ENCODE peak calls at places on chromosomes 3 and 15, in four cellular contexts. S, Q, V and G are unnamed samples.

GRCh38 chr3:150076443-150076842 is 105.7 kb upstream of the PFN2 start:
- DNase-seq in S (no peak), Q (no peak), V (no peak), G (no peak)

GRCh38 chr3:141659821-141660597 is 78.1 kb upstream of the RNF7 start:
- DNase-seq in V (no peak), Q (no peak), S (peak; percentile 38), G (peak; percentile 65)

GRCh38 chr3:62370112-62371031 is 3.0 kb downstream of the FEZF2 start:
- DNase-seq in S (no peak), V (no peak), Q (no peak), G (no peak)

GRCh38 chr15:87123676-87124382 is 1044.2 kb downstream of the AGBL1 start:
- DNase-seq in S (no peak), V (no peak), Q (no peak), G (no peak)

GRCh38 chr3:37256447-37256846 is 82.1 kb upstream of the LRRFIP2 start:
- DNase-seq in S (peak; percentile 45), V (no peak), Q (peak; percentile 17), G (peak; percentile 20)

GRCh38 chr15:36161781-36162212 is 417.6 kb upstream of the CDIN1 start:
- DNase-seq in Q (no peak), S (no peak), V (no peak), G (no peak)

GRCh38 chr15:93072011-93072410 is 17.0 kb downstream of the RGMA start:
- DNase-seq in Q (no peak), S (no peak), V (no peak), G (peak; percentile 42)

GRCh38 chr15:40412095-40412759 is 6.6 kb downstream of the IVD start:
- DNase-seq in S (no peak), Q (peak; percentile 58), V (no peak), G (no peak)

GRCh38 chr3:185215873-185216586 is 37.8 kb downstream of the EHHADH start:
- DNase-seq in V (no peak), Q (peak; percentile 14), S (no peak), G (no peak)

GRCh38 chr15:64150236-64150578 is 1.3 kb upstream of the SNX22 start:
- DNase-seq in S (no peak), V (no peak), Q (no peak), G (no peak)

GRCh38 chr3:45943207-45943846 is at the start of gene CXCR6:
- DNase-seq in S (no peak), Q (no peak), V (no peak), G (no peak)

GRCh38 chr15:64783796-64784195 is 8.4 kb upstream of the RBPMS2 start:
- DNase-seq in Q (no peak), V (no peak), S (no peak), G (no peak)

GRCh38 chr3:69959581-69959980 is 40.0 kb upstream of the SAMMSON start:
- DNase-seq in S (no peak), Q (no peak), V (no peak), G (no peak)

GRCh38 chr3:123344175-123344908 is 104.5 kb downstream of the ADCY5 start:
- DNase-seq in S (no peak), Q (no peak), V (no peak), G (no peak)

GRCh38 chr15:29125382-29126207 is 144.0 kb downstream of the NSMCE3 start:
- DNase-seq in Q (no peak), V (no peak), S (no peak), G (no peak)

GRCh38 chr3:166195808-166196207 is 358.6 kb upstream of the BCHE start:
- DNase-seq in S (no peak), Q (no peak), V (no peak), G (no peak)

GRCh38 chr3:119145500-119146167 is at the start of gene TEX55:
- DNase-seq in V (no peak), Q (peak; percentile 30), S (peak; percentile 36), G (peak; percentile 65)

GRCh38 chr15:59222106-59222505 is 15.5 kb downstream of the LDHAL6B start:
- DNase-seq in Q (no peak), V (no peak), S (no peak), G (no peak)

GRCh38 chr3:157092219-157092618 is 67.7 kb downstream of the CCNL1 start:
- DNase-seq in S (no peak), Q (no peak), V (no peak), G (no peak)

GRCh38 chr3:2133191-2133590 is 34.5 kb downstream of the CNTN4 start:
- DNase-seq in V (no peak), Q (no peak), S (no peak), G (no peak)

GRCh38 chr3:29484633-29485032 is 203.8 kb downstream of the RBMS3 start:
- DNase-seq in V (no peak), S (no peak), Q (no peak), G (no peak)

GRCh38 chr3:156449712-156450574 is 105.0 kb downstream of the SSR3 start:
- DNase-seq in Q (peak; percentile 29), S (peak; percentile 49), V (no peak), G (peak; percentile 43)

GRCh38 chr3:8938021-8938420 is 25.3 kb downstream of the RAD18 start:
- DNase-seq in Q (peak; percentile 45), S (peak; percentile 16), V (no peak), G (peak; percentile 6)

GRCh38 chr3:10485806-10486205 is 19.6 kb downstream of the ATP2B2 start:
- DNase-seq in Q (no peak), V (no peak), S (no peak), G (no peak)

GRCh38 chr3:67329358-67329757 is 325.1 kb downstream of the SUCLG2 start:
- DNase-seq in Q (peak; percentile 42), S (no peak), V (peak; percentile 1), G (no peak)

GRCh38 chr3:157418104-157418503 is 18.5 kb upstream of the PTX3 start:
- DNase-seq in V (no peak), S (no peak), Q (no peak), G (no peak)

GRCh38 chr3:8712871-8713360 is 20.7 kb upstream of the CAV3 start:
- DNase-seq in S (peak; percentile 3), V (no peak), Q (no peak), G (no peak)

GRCh38 chr3:144033863-144034262 is 62.2 kb downstream of the DIPK2A start:
- DNase-seq in V (no peak), S (no peak), Q (no peak), G (no peak)

GRCh38 chr3:11245276-11245675 is 26.9 kb upstream of the ATG7 start:
- DNase-seq in V (no peak), S (no peak), Q (no peak), G (no peak)

GRCh38 chr3:16294854-16295253 is 29.8 kb downstream of the OXNAD1 start:
- DNase-seq in V (no peak), S (no peak), Q (no peak), G (no peak)

GRCh38 chr3:127590282-127590592 is 296 bp downstream of the TPRA1 start:
- DNase-seq in S (no peak), V (no peak), Q (no peak), G (no peak)
- TF ChIP-seq SP1 in S (no peak), V (no peak), Q (no peak), G (no peak)

DNA sequence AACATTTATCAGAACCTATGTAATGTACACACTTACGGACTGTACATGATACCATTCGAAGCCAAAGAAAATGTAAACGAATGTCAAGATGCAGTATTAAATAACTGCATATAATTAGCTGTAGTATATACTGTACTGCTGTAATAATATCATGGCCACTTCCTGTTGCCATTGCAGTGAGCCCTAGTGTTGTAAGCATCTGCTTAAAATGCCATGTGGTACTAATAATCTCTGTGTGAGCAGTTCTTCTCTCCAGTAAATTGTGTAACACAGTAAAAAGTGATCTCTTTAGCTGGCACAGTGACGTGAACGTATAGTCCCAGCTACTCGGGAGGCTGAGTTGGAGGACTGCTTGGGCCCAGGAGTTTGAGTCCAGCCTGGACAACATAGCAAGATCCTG is 8.6 kb downstream of the SPG11 start:
- DNase-seq in V (no peak), Q (no peak), S (no peak), G (no peak)
- TF ChIP-seq BHLHE40 in V (no peak), Q (no peak), S (no peak), G (no peak)

GRCh38 chr15:80608688-80609087 is 86.4 kb upstream of the ABHD17C start:
- DNase-seq in S (no peak), V (no peak), Q (no peak), G (no peak)

GRCh38 chr15:80609111-80609510 is 86.0 kb upstream of the ABHD17C start:
- DNase-seq in V (no peak), Q (no peak), S (no peak), G (no peak)

GRCh38 chr15:80611543-80612080 is 83.5 kb upstream of the ABHD17C start:
- DNase-seq in S (no peak), Q (no peak), V (no peak), G (no peak)

GRCh38 chr15:80607288-80607980 is 87.7 kb upstream of the ABHD17C start:
- DNase-seq in S (no peak), V (no peak), Q (no peak), G (no peak)

DNA sequence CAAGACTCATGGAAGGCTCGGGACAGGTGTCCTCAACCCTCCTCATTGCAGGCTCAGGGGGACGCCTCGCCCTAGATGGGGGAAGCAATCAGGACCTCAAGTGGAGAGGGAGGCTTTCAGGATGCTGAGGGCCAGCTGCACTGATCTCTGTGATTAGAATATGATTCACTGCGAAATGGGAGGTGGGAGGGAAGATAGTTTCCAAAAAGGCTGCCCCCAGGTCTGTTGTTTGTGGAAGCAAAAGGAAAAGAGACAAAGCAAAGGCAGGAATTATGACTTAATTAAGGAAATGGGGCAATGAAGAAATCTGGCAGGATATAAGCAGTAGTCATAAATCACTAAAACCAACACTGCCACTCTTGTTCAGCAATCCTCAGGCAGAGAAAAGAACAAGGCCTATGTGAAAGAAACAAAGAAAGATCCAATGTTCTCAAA is 85.6 kb upstream of the ABHD17C start:
- DNase-seq in Q (no peak), S (no peak), V (no peak), G (no peak)
- TF ChIP-seq TARDBP in Q (no peak), S (no peak), V (no peak), G (no peak)

GRCh38 chr3:159994182-159994581 is 5.5 kb downstream of the IL12A start:
- DNase-seq in Q (no peak), V (no peak), S (no peak), G (no peak)
- TF ChIP-seq SP1 in Q (no peak), V (no peak), S (no peak), G (no peak)

GRCh38 chr3:52396907-52397591 is 47.9 kb downstream of the SEMA3G start:
- DNase-seq in Q (no peak), S (no peak), V (no peak), G (no peak)
- TF ChIP-seq BHLHE40 in Q (no peak), S (no peak), V (no peak), G (no peak)

GRCh38 chr3:100653731-100654309 is 44.4 kb downstream of the ADGRG7 start:
- DNase-seq in V (no peak), Q (no peak), S (no peak), G (no peak)
- TF ChIP-seq TARDBP in V (no peak), Q (no peak), S (no peak), G (no peak)

DNA sequence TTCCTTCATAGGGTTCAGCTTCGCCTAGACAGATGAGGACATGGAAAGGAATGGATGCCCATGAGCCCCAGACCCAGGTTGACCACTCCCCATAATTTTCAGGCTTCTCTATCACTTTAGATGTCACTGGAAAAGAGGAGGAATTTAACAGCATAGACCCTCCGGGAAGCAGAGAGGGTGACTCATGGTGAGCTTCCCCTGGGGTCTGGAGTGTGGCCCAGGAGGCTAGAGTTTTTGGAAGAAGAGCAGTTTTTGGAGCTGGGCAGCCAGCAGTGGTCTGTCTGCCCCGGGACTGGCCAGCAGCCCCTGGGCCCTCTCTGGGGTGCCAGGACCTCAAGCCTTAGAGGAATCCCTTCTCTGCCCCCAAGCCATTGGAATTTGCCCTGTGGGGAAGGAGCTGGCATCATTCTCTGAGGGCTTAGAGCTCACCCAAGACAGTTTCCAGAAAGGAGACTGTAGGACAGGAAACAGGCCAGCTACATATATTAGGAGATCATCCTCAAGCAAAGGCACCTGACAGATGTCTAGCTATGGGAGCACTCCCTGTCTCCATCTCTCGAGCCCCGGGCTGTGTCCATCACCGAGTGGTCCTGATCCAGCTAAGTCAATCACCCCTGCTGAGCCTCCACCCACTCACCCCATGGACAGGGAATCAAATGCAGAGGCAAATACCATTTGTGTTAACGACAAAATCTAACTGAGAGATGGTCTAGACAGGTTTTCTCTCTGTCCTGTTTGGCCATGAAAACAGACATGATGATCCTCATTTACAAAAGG is 67.3 kb downstream of the MEGF11 start:
- DNase-seq in S (no peak), Q (no peak), V (no peak), G (no peak)
- TF ChIP-seq SP1 in S (no peak), Q (no peak), V (no peak), G (no peak)